ENCODE peak calls at places on chromosomes 4 and X, in six cellular contexts. X is stimulated activated CD4-positive, alpha-beta T cell treated with anti-CD3 and anti-CD28 coated beads, Interleukin-2, amount 100 ng/mL, for 24 hours; N is effector CD4-positive, alpha-beta T cell; U is NCI-H2171 treated with DMSO at 0.1 percent for 48 hours; W is lower leg skin; J is HCT116. F is an unnamed sample.

GRCh38 chr4:136463941-136464340 is 1068.4 kb downstream of the PCDH18 start:
- DNase-seq in U (no peak), N (no peak), X (no peak), J (no peak), W (no peak), F (no peak)

GRCh38 chr4:179989975-179990374 is 2253.2 kb upstream of the TENM3 start:
- DNase-seq in W (no peak), J (no peak), N (no peak), U (no peak), X (no peak), F (no peak)

GRCh38 chr4:3462790-3463415 is at the start of gene DOK7:
- DNase-seq in J (no peak), W (no peak), N (no peak), U (no peak), X (no peak), F (no peak)

GRCh38 chrX:17738002-17738713 is 865 bp downstream of the SCML1 start:
- DNase-seq in X (peak; percentile 23), J (no peak), U (peak; percentile 43), W (peak; percentile 86), N (peak; percentile 37), F (peak; percentile 24)

GRCh38 chrX:72554448-72555140 is 18.0 kb downstream of the HDAC8 start:
- DNase-seq in X (no peak), U (peak; percentile 82), W (no peak), J (peak; percentile 56), N (no peak), F (peak; percentile 70)

GRCh38 chr4:158003212-158003611 is 169.6 kb downstream of the GASK1B start:
- DNase-seq in W (no peak), J (no peak), X (no peak), U (no peak), N (no peak), F (no peak)

GRCh38 chrX:104854790-104855340 is 288.9 kb downstream of the IL1RAPL2 start:
- DNase-seq in X (no peak), W (no peak), U (no peak), J (no peak), N (no peak), F (no peak)

GRCh38 chr4:48341776-48342558 is 638 bp downstream of the SLAIN2 start:
- DNase-seq in J (no peak), U (peak; percentile 42), X (peak; percentile 52), N (peak; percentile 35), W (peak; percentile 93), F (no peak)

GRCh38 chr4:31341601-31342375 is 621.6 kb downstream of the PCDH7 start:
- DNase-seq in J (no peak), N (no peak), U (no peak), W (no peak), X (no peak), F (peak; percentile 14)

GRCh38 chr4:102564399-102564921 is 63.3 kb downstream of the NFKB1 start:
- DNase-seq in U (no peak), W (no peak), X (peak; percentile 57), N (no peak), J (no peak), F (peak; percentile 86)

GRCh38 chr4:141057582-141057981 is 75.7 kb downstream of the RNF150 start:
- DNase-seq in N (no peak), J (no peak), U (no peak), W (no peak), X (no peak), F (no peak)

GRCh38 chrX:21885568-21885967 is 29.8 kb downstream of the YY2 start:
- DNase-seq in U (no peak), J (no peak), W (no peak), N (no peak), X (no peak), F (no peak)

GRCh38 chrX:41906515-41907165 is 16.7 kb downstream of the CASK start:
- DNase-seq in N (no peak), J (peak; percentile 52), U (no peak), X (no peak), W (no peak), F (peak; percentile 67)

GRCh38 chrX:139600105-139600504 is 69.6 kb downstream of the F9 start:
- DNase-seq in J (no peak), W (no peak), N (no peak), U (no peak), X (no peak), F (no peak)

GRCh38 chrX:10988653-10989052 is 122.5 kb upstream of the HCCS start:
- DNase-seq in X (no peak), N (no peak), U (no peak), W (no peak), J (no peak), F (peak; percentile 74)

GRCh38 chr4:185283723-185284122 is 74.3 kb downstream of the SNX25 start:
- DNase-seq in X (no peak), W (no peak), J (no peak), U (no peak), N (no peak), F (peak; percentile 66)

GRCh38 chrX:150774798-150775568 is 81.8 kb downstream of the MTMR1 start:
- DNase-seq in N (no peak), J (no peak), U (peak; percentile 75), W (peak; percentile 45), X (no peak), F (no peak)

GRCh38 chrX:100745806-100746537 is 14.1 kb upstream of the SYTL4 start:
- DNase-seq in W (no peak), X (no peak), N (no peak), U (no peak), J (no peak), F (no peak)

GRCh38 chr4:167721574-167721973 is 370.8 kb upstream of the ANXA10 start:
- DNase-seq in W (no peak), J (no peak), N (no peak), X (no peak), U (no peak), F (peak; percentile 81)